ENCODE peak calls at places on chromosomes 12 and 14, in ten cellular contexts. M is heart left ventricle, C is vagina, Y is thyroid gland, V is Peyer's patch, K is HCT116, H is IMR-90, I is adrenal gland, W is stomach, J is transverse colon. S is an unnamed sample. For H3K27me3, the result is how much of the 10 kb centered on the place peaks cover.

GRCh38 chr14:66401447-66402095 is 84.6 kb upstream of the CCDC196 start:
- DNase-seq in Y (peak), H (no peak), I (no peak), C (no peak), K (no peak), W (no peak), M (no peak), V (no peak), J (no peak), S (no peak)

GRCh38 chr12:14207946-14208612 is 157.4 kb upstream of the ATF7IP start:
- DNase-seq in J (peak), K (peak), H (no peak), W (peak), C (no peak), Y (peak), M (no peak), I (no peak), V (no peak), S (no peak)

GRCh38 chr12:16844875-16845274 is 238.9 kb upstream of the LMO3 start:
- DNase-seq in K (no peak), M (no peak), V (no peak), C (no peak), W (no peak), Y (no peak), J (no peak), I (no peak), H (no peak), S (no peak)

GRCh38 chr12:88351121-88351520 is 209.0 kb downstream of the TMTC3 start:
- DNase-seq in K (no peak), C (no peak), V (no peak), Y (no peak), W (no peak), I (no peak), M (no peak), J (no peak), H (peak), S (no peak)

GRCh38 chr12:120669055-120669828 is 17.7 kb upstream of the MLEC start:
- DNase-seq in V (peak), K (no peak), C (no peak), Y (peak), W (peak), J (peak), M (peak), H (no peak), I (peak), S (no peak)

GRCh38 chr14:91413547-91414474 is 3.8 kb downstream of the CCDC88C start:
- DNase-seq in M (no peak), H (no peak), I (no peak), W (peak), J (peak), C (no peak), V (peak), K (no peak), Y (peak), S (no peak)

GRCh38 chr12:3777206-3777809 is 24.4 kb upstream of the CRACR2A start:
- DNase-seq in I (no peak), V (no peak), C (no peak), K (peak), Y (peak), J (no peak), W (no peak), H (peak), M (no peak), S (no peak)

GRCh38 chr12:34400986-34401658 is 378.8 kb downstream of the ALG10 start:
- DNase-seq in M (peak), K (no peak), C (peak), V (peak), I (peak), Y (no peak), J (peak), W (peak), H (no peak), S (peak)

GRCh38 chr12:116484807-116485206 is 74.4 kb upstream of the MAP1LC3B2 start:
- DNase-seq in V (no peak), H (no peak), Y (peak), M (no peak), C (no peak), I (no peak), K (no peak), J (no peak), W (no peak), S (no peak)

DNA sequence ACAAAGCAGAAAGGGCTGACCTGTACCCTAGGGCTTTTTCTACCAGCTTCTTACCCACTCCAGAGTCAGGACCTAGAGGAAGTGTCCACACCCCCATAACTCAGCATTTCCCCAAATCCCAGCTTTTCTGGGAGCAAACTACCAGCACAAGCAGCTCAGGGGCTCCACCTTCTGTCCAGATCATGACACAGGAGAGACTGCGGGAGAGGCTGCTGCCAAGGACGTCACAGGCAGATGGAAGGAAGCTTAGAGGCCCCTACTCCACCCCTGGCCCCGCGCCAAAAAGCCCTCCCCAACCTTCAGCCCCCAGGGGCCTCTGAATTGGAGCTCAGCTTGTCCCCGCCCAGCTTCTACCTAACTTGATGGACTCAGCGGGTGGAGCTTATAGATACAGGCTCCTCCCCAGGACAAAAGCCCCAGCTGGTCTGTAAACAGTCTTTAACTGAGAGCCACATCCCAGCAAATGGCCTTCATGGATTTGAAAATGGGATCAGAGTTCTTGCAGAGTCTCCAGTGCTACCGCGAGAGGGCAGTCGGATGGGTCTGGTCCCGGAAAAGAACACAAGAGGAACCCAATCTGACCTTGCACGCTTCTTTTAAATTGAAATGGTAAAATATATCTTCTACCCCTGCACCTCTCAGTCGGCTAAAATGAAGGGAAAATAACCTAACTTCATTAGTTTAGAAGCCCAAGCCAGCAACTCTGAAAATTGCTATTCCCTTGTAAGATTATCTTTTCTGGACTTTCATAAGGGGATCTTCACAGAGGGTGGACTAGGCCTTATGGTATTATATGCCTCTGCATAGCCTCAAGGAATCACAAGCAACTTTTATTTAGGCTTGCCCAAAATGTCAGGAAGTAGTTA is 6.8 kb upstream of the BAZ2A start:
- DNase-seq in W (peak), I (peak), V (peak), K (peak), H (peak), C (peak), J (peak), Y (peak), M (peak), S (peak)
- TF ChIP-seq POLR2A in W (no peak), I (no peak), V (no peak), K (no peak), H (no peak), C (no peak), J (peak), Y (no peak), M (peak), S (no peak)

DNA sequence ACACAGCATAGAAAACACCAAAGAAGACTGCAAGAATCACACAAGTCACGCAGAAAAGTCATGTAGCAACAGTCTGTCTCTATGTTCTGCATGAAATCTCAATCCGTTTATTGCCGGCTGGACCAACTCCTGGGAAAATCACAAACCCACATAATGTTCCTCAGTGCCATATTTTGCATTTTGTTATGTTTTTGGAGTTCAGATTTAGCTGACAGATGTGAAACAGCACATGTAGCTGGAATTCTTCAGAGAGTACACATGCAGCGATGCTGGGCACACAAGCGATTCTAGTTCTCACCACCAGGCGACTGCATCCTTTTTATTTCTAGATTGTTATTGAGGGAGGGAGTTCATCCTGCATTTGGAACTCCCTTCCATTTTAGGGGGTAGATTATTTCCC is 193.2 kb downstream of the APAF1 start:
- DNase-seq in M (no peak), C (no peak), I (no peak), J (no peak), W (no peak), Y (no peak), K (no peak), V (no peak), H (peak), S (no peak)
- H3K27me3 ChIP-seq in M (under half), C (under half), I (under half), J (under half), W (under half), Y (under half), K (half or more), V (under half), H (under half), S (under half)

DNA sequence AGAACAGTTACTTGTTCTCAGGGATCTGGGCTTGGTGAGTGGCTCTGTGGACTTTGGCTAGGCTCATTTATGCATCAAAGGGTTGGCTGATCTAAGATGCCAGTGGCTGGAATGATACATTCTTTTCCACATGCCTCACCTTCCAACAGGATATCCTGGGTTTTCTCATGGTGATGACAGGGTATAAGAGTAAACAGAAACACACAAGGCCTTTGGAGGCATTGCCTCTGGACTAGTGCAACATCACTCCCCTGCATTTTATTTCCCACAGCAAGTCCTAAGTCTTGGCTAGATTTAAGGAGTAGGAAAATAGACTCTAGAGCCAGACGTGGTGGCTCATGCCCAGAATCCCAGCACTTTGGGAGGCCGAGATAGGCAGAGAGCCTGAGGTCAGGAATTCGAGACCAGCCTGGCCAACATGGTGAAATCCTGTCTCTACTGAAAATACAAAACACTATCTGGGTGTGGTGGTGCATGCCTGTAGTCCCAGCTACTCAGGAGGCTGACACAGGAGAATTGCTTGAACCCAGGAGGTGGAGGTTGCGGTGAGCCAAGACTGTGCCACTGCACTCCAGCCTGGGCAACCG is 47.9 kb downstream of the RPH3A start:
- DNase-seq in C (no peak), W (no peak), J (no peak), K (no peak), Y (no peak), H (peak), V (no peak), I (no peak), M (no peak), S (no peak)
- TF ChIP-seq POLR2A in C (no peak), W (no peak), J (no peak), K (no peak), Y (no peak), H (no peak), V (no peak), I (no peak), M (no peak), S (no peak)

GRCh38 chr14:104550340-104550848 is 29.2 kb upstream of the C14orf180 start:
- DNase-seq in J (no peak), M (no peak), W (no peak), V (peak), K (no peak), H (no peak), I (no peak), C (no peak), Y (no peak), S (peak)
- H3K27me3 ChIP-seq in J (under half), M (under half), W (under half), V (under half), K (under half), H (under half), I (under half), C (under half), Y (under half), S (under half)

GRCh38 chr12:89353823-89354629 is 1.7 kb upstream of the DUSP6 start:
- DNase-seq in J (peak), M (peak), Y (peak), H (peak), W (peak), I (peak), K (peak), V (peak), C (no peak), S (peak)
- TF ChIP-seq POLR2A in J (peak), M (peak), Y (peak), H (peak), W (no peak), I (peak), K (peak), V (peak), C (no peak), S (no peak)

GRCh38 chr12:131000000-131000486 is 46.3 kb downstream of the ADGRD1 start:
- DNase-seq in K (no peak), C (no peak), V (no peak), J (no peak), W (no peak), Y (no peak), H (no peak), I (no peak), M (no peak), S (no peak)
- H3K27me3 ChIP-seq in K (under half), C (under half), V (under half), J (under half), W (under half), Y (under half), H (under half), I (under half), M (under half), S (under half)

GRCh38 chr12:57864811-57865751 is 18.6 kb upstream of the CTDSP2 start:
- DNase-seq in H (peak), M (peak), V (peak), W (peak), Y (peak), C (no peak), J (peak), K (peak), I (peak), S (peak)
- TF ChIP-seq POLR2A in H (no peak), M (peak), V (peak), W (no peak), Y (no peak), C (peak), J (peak), K (no peak), I (peak), S (peak)

GRCh38 chr12:1918875-1919236 is 404 bp upstream of the CACNA2D4 start:
- DNase-seq in W (peak), C (peak), Y (no peak), V (peak), H (no peak), I (no peak), J (no peak), K (no peak), M (peak), S (peak)
- H3K27me3 ChIP-seq in W (under half), C (under half), Y (under half), V (under half), H (half or more), I (under half), J (under half), K (under half), M (under half), S (under half)

DNA sequence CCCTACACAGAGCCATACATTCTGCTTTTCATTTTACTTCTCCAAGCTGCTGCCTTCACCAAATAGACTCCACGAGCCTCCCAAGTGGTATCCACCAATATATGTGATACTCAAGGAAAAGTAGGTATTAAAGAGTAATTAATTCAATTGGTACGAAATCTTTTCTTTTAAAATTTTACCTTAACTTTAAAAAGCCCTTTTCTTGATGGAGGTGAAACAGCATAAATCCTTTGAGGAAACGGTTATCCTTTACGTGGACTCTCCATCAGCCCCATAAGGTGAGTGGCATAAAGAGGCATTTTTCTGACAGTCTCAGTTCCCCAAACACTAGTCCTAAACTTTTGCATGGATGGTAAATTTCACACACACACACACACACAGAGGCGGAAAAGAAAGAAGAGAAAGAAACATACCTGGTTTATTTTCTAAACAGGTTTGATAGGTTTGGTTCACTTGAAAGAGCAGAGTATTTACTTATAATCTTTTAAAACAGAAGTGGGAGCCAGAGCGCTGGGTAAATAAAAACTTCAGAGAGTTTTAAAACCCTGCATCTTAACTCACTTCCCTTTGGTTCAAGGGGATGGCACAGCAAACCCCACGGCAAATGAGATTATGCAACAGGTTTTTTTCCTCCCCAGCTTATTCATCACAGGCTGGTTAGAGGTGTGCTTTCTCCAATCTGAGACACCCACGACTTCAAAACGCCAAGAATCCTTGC is 1.9 kb downstream of the DUSP16 start:
- DNase-seq in K (no peak), M (no peak), I (peak), W (peak), V (peak), H (peak), Y (peak), C (no peak), J (peak), S (peak)
- TF ChIP-seq POLR2A in K (no peak), M (peak), I (peak), W (peak), V (peak), H (no peak), Y (peak), C (peak), J (peak), S (peak)

GRCh38 chr14:95063391-95063790 is 93.9 kb downstream of the DICER1 start:
- DNase-seq in V (peak), Y (no peak), H (no peak), M (no peak), C (no peak), W (no peak), J (no peak), I (no peak), K (no peak), S (peak)

GRCh38 chr14:95059126-95059525 is 98.2 kb downstream of the DICER1 start:
- DNase-seq in J (no peak), I (no peak), M (no peak), C (no peak), W (no peak), H (no peak), Y (no peak), K (no peak), V (no peak), S (peak)

GRCh38 chr14:95062946-95063345 is 94.4 kb downstream of the DICER1 start:
- DNase-seq in M (no peak), Y (no peak), H (no peak), C (no peak), W (no peak), I (no peak), J (no peak), K (no peak), V (no peak), S (peak)

GRCh38 chr14:95062220-95062619 is 95.1 kb downstream of the DICER1 start:
- DNase-seq in Y (no peak), I (no peak), J (no peak), C (no peak), H (no peak), M (no peak), K (no peak), W (no peak), V (no peak), S (peak)

DNA sequence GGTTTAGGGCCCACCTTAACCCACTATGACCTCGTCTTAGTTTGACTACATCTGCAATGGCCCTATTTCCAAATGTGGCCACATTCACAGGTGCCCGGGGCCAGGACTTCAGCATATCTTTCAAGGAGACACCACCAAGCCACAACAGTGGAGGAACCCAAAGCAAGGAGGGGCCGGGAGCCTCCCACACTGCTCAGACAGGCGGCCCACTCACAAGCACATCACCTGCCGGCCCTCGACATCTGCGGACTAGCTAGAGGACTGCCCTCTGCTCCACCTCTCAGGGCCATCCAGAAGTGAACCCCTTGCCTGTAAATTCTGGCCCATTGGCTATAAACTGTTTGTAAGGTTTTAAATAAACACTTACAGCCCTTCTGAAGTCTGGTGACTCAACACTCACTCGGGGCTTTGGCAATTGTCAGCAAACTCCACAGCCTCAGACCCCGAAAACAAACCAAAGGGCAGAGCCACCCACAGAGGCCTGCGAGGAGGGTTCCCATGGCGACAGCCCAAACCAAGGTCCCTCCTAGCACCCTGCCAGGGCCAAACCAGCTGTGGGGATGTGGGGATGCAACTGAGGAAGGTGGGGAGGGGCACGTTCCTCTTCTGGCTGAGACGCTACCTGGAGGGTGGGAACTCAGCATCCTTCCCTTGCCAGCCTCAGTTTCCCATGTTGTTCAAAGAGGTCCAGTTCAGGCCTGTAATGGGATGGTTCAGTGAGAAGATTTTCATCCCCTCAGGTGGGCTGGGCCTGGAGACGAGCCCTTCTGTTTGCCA is 95.8 kb downstream of the DICER1 start:
- DNase-seq in J (no peak), V (no peak), H (peak), Y (no peak), K (no peak), W (no peak), M (no peak), C (no peak), I (no peak), S (peak)
- H3K27me3 ChIP-seq in J (under half), V (under half), H (under half), Y (under half), K (under half), W (under half), M (under half), C (under half), I (under half), S (under half)

S was measured in sigmoid colon.